ENCODE peak calls at places on chromosomes 5 and 9, in five cellular contexts. J, H, A, B and V are unnamed samples.

GRCh38 chr5:129664336-129664937 is 83.5 kb upstream of the MINAR2 start:
- DNase-seq in J (peak; percentile 35), H (no peak), A (no peak), B (peak; percentile 40), V (no peak)

GRCh38 chr9:116713266-116713665 is 26.2 kb downstream of the TRIM32 start:
- DNase-seq in J (no peak), H (no peak), A (no peak), B (no peak), V (no peak)

GRCh38 chr5:143536364-143536763 is 132.9 kb upstream of the NR3C1 start:
- DNase-seq in J (peak; percentile 99), H (no peak), A (no peak), B (peak; percentile 89), V (no peak)

GRCh38 chr9:78677326-78677725 is 380.4 kb downstream of the PSAT1 start:
- DNase-seq in J (peak; percentile 45), H (no peak), A (no peak), B (no peak), V (no peak)

GRCh38 chr5:72624641-72625236 is 117.5 kb upstream of the ZNF366 start:
- DNase-seq in J (peak; percentile 76), H (no peak), A (no peak), B (peak; percentile 81), V (no peak)

GRCh38 chr5:139633295-139634027 is 14.7 kb upstream of the CXXC5 start:
- DNase-seq in J (peak; percentile 73), H (peak; percentile 86), A (no peak), B (peak; percentile 80), V (peak; percentile 75)

GRCh38 chr5:18024542-18024941 is 390.3 kb downstream of the TAF11L14 start:
- DNase-seq in J (no peak), H (no peak), A (peak; percentile 2), B (no peak), V (no peak)

GRCh38 chr9:2403701-2404100 is 217.9 kb upstream of the VLDLR start:
- DNase-seq in J (no peak), H (no peak), A (no peak), B (peak; percentile 4), V (no peak)

GRCh38 chr5:111830333-111830732 is 73.3 kb upstream of the NREP start:
- DNase-seq in J (peak; percentile 70), H (no peak), A (no peak), B (peak; percentile 56), V (no peak)

GRCh38 chr5:127447822-127448221 is 69.6 kb upstream of the PRRC1 start:
- DNase-seq in J (peak; percentile 74), H (no peak), A (no peak), B (peak; percentile 46), V (no peak)

GRCh38 chr5:59266410-59266809 is 627.1 kb downstream of the PDE4D start:
- DNase-seq in J (no peak), H (no peak), A (no peak), B (no peak), V (no peak)

GRCh38 chr9:124500028-124500795 is 7.0 kb downstream of the NR5A1 start:
- DNase-seq in J (no peak), H (no peak), A (no peak), B (no peak), V (no peak)

GRCh38 chr5:146813346-146813745 is 65.2 kb downstream of the PPP2R2B start:
- DNase-seq in J (no peak), H (no peak), A (no peak), B (no peak), V (no peak)

GRCh38 chr9:137277329-137278041 is at the start of gene TOR4A:
- DNase-seq in J (peak; percentile 86), H (peak; percentile 92), A (no peak), B (peak; percentile 93), V (no peak)
- H2BK15ac ChIP-seq in J (peak within 1 kb of the TSS; percentile 40), H (no peak within 1 kb of the TSS), A (no peak within 1 kb of the TSS), B (peak within 1 kb of the TSS; percentile 100), V (peak within 1 kb of the TSS; percentile 96)

GRCh38 chr9:131624636-131625241 is 79.4 kb downstream of the PRRT1B start:
- DNase-seq in J (peak; percentile 40), H (no peak), A (no peak), B (no peak), V (no peak)
- H3K4me2 ChIP-seq in J (no peak overlapping the region), H (no peak overlapping the region), A (no peak overlapping the region), B (no peak overlapping the region), V (no peak overlapping the region)

GRCh38 chr9:98248737-98249474 is 6.5 kb downstream of the TBC1D2 start:
- DNase-seq in J (peak; percentile 97), H (no peak), A (no peak), B (peak; percentile 98), V (no peak)

GRCh38 chr9:98249774-98250173 is 5.7 kb downstream of the TBC1D2 start:
- DNase-seq in J (no peak), H (no peak), A (no peak), B (no peak), V (no peak)

GRCh38 chr9:98253563-98253962 is 1.9 kb downstream of the TBC1D2 start:
- DNase-seq in J (no peak), H (no peak), A (no peak), B (no peak), V (no peak)

GRCh38 chr9:98251554-98251953 is 3.9 kb downstream of the TBC1D2 start:
- DNase-seq in J (peak; percentile 77), H (no peak), A (no peak), B (peak; percentile 57), V (no peak)

GRCh38 chr9:98247826-98248657 is 7.4 kb downstream of the TBC1D2 start:
- DNase-seq in J (no peak), H (no peak), A (no peak), B (peak; percentile 25), V (no peak)
- H2AFZ ChIP-seq in J (peak overlapping the region; percentile 5), H (no peak overlapping the region), A (no peak overlapping the region), B (no peak overlapping the region), V (no peak overlapping the region)

GRCh38 chr5:173915310-173916005 is 27.3 kb downstream of the CPEB4 start:
- DNase-seq in J (no peak), H (no peak), A (no peak), B (no peak), V (no peak)

GRCh38 chr5:173916233-173916632 is 28.1 kb downstream of the CPEB4 start:
- DNase-seq in J (no peak), H (no peak), A (no peak), B (no peak), V (no peak)

GRCh38 chr5:173919443-173919842 is 31.3 kb downstream of the CPEB4 start:
- DNase-seq in J (peak; percentile 47), H (no peak), A (no peak), B (no peak), V (no peak)

GRCh38 chr5:173920024-173920753 is 32.0 kb downstream of the CPEB4 start:
- DNase-seq in J (peak; percentile 16), H (no peak), A (no peak), B (no peak), V (peak; percentile 31)

GRCh38 chr5:173917788-173918786 is 29.9 kb downstream of the CPEB4 start:
- DNase-seq in J (peak; percentile 89), H (peak; percentile 57), A (no peak), B (peak; percentile 93), V (peak; percentile 83)
- H2BK15ac ChIP-seq in J (peak overlapping the region; percentile 89), H (no peak overlapping the region), A (no peak overlapping the region), B (no peak overlapping the region), V (no peak overlapping the region)

GRCh38 chr9:85040806-85041575 is 371.5 kb downstream of the NTRK2 start:
- DNase-seq in J (no peak), H (no peak), A (no peak), B (no peak), V (no peak)
- H3K4me2 ChIP-seq in J (no peak overlapping the region), H (no peak overlapping the region), A (no peak overlapping the region), B (no peak overlapping the region), V (no peak overlapping the region)

GRCh38 chr5:92703991-92704390 is 877.0 kb downstream of the NR2F1-AS1 start:
- DNase-seq in J (peak; percentile 8), H (no peak), A (no peak), B (no peak), V (no peak)
- H2AFZ ChIP-seq in J (no peak overlapping the region), H (no peak overlapping the region), A (no peak overlapping the region), B (no peak overlapping the region), V (no peak overlapping the region)

DNA sequence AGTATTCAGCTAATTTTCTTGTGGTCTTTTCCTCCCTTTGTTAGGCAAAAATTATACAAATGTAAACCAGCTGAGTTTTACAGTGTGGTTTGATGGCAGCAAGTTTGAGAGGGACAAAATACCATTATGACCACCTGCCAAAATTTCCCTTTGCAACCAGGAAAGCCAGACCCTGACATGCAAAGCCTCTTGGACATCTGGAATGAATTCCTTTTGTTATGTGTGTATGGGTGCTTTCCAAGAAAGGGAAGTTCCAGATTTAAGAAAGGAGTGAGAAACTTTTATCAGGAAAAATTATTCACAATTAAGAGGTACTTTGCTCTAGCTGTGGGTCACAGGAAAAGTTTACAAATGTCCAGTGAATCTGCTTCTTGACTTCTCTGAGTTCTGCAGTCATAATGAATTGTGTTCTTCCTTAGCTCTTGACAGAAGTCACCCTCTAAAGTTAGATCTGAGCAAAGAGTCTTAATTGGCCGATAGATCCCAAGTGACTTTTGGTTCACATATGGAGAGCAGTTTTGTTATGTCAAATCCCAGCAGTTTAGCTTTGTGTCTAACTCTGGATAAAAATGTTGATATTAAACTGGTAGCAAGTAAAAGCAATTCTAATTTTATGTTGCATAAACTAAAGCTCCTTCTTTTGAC is 295.9 kb upstream of the ZNF608 start:
- DNase-seq in J (peak; percentile 74), H (no peak), A (no peak), B (peak; percentile 46), V (no peak)
- H2BK15ac ChIP-seq in J (no peak overlapping the region), H (no peak overlapping the region), A (no peak overlapping the region), B (no peak overlapping the region), V (no peak overlapping the region)

DNA sequence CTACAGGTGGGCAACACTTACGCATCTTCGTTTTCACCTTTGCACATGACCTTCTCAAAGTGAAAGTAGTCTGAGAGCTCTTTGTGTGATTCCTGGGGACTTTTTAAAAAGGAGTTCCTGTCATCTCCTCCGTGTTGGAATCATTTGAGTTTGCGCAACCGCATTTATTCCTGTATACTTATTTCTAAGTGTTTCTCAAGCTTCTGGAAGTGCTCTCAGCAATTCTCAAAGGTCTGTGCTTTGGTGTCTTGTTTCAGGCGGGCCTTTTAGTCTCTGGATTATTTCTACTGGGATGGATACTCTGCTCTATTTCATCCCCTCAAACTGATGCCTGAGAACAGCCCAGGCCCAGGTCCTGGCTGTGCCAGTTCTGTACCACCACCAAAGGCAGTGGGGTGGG is 226.5 kb upstream of the TUT7 start:
- DNase-seq in J (peak; percentile 20), H (no peak), A (no peak), B (no peak), V (no peak)
- H3K4me2 ChIP-seq in J (peak overlapping the region; percentile 14), H (no peak overlapping the region), A (no peak overlapping the region), B (no peak overlapping the region), V (no peak overlapping the region)